ENCODE peak calls at places on chromosomes 5 and 9, in four cellular contexts. R, Y, P and O are unnamed samples.

GRCh38 chr5:153711755-153712154 is 221.3 kb downstream of the GRIA1 start:
- DNase-seq in R (no peak), Y (no peak), P (no peak), O (no peak)

GRCh38 chr5:168162464-168162863 is 129.0 kb upstream of the WWC1 start:
- DNase-seq in R (no peak), Y (no peak), P (no peak), O (no peak)

GRCh38 chr5:136028782-136029742 is at the start of gene TGFBI:
- DNase-seq in R (peak; percentile 61), Y (no peak), P (no peak), O (peak; percentile 83)

GRCh38 chr9:137550958-137551655 is 572 bp upstream of the MRPL41 start:
- DNase-seq in R (peak; percentile 80), Y (no peak), P (no peak), O (peak; percentile 77)

GRCh38 chr5:132017316-132017715 is 5.9 kb upstream of the ACSL6 start:
- DNase-seq in R (no peak), Y (no peak), P (no peak), O (no peak)

GRCh38 chr9:134683714-134684374 is 42.2 kb downstream of the COL5A1 start:
- DNase-seq in R (no peak), Y (no peak), P (no peak), O (no peak)

GRCh38 chr9:37209431-37210386 is 89.3 kb downstream of the ZCCHC7 start:
- DNase-seq in R (peak; percentile 9), Y (no peak), P (peak; percentile 30), O (no peak)

GRCh38 chr9:131402738-131403492 is 9.0 kb downstream of the PRRC2B start:
- DNase-seq in R (peak; percentile 93), Y (no peak), P (peak; percentile 1), O (peak; percentile 64)

GRCh38 chr5:113214026-113214425 is 220.8 kb downstream of the TSSK1B start:
- DNase-seq in R (no peak), Y (no peak), P (no peak), O (no peak)

GRCh38 chr5:96714951-96715451 is 52.8 kb downstream of the CAST start:
- DNase-seq in R (peak; percentile 96), Y (no peak), P (no peak), O (peak; percentile 38)

GRCh38 chr5:150143725-150144058 is 12.0 kb downstream of the PDGFRB start:
- DNase-seq in R (no peak), Y (no peak), P (no peak), O (no peak)

GRCh38 chr9:127549218-127549617 is 62.9 kb upstream of the STXBP1 start:
- DNase-seq in R (no peak), Y (no peak), P (no peak), O (no peak)

DNA sequence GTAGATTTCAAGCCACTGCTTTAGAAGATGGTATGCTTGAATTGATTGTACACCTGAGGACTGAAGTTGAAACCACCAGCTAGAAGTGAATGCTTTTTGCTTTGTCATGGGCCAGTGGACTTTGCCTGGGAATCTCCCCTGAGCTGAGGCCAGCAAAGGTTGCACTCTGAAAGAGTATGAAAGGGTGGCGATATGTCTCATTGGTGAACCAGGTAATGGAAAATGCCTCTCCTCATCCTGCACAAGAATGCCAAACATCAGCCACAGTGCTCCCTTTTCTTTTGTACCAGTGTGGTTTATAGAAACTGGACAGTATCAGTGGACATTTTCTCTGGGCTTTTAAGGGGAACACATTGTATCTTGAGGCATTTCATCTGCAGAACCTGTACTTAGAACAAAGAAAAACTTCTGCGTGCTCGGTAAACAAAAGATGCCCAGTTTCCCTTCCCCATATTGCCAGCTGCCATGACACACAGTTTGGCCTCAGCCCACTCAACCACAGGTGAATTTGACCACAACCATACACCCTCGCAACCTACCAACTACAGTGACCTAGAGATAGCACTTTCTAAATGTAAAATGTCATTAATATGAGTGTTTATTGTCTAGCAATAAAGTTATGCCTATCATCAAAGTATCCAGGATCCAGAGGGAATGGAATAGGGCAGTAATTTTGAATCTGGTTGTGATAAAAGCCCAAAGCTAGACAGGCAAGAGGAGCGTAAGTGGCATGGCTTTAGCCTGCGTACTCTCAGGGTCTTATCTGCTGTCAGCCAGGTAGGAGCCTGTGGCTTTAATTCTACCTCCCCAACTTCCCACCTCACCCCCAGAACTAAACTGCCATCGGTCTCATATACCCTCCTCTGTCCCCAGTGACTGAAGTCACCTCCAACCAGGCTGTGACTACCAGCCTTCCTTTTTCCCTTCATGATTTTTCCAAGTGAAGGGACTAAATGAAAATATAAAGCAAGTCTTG is 79.5 kb upstream of the LHFPL2 start:
- DNase-seq in R (peak; percentile 93), Y (peak; percentile 96), P (no peak), O (peak; percentile 51)
- TF ChIP-seq CHD4 in R (no peak), Y (no peak), P (no peak), O (no peak)

DNA sequence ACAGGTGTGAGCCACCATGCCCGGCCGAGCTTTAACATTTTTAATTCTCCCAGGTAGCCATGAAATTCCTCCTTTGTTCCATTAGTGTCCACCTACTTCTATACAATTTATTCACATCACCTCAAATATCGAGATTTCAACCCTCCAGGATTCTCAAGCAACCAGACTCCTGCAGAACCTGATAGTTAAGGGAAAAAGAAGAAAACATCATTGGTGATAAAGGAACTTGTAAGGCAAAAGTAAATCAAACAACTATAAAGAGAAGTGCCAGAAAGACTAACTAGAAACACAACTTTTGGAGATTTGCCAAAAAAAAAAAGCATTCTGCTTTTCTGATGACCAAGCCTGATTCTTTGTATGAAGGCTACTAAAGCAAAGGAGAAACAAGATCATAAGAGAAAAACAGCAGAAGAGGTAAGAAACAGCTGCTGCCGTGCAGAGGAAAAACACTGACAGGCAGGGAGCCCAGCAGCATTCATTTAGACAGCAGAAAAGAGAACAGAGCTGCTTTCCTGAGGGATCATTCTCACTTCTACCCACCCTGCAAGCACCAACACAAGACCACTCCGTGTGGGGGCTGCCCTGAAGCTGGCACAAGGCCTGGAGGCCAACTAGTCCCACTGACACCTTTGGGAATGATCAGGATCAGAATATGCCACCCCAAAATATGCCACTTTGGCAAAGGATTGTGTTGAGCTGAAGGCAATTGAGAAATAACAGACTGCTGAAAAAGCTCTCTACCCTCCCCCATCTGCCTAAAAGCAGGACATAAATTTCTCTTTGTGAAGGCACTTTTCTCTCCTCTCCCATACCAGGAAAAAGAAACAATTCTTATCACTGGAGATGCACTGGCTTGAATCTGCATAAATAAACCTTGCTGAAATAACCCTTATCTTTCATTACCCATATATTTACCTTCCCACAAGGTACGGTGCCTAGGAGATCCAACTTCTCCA is 75.1 kb downstream of the ALDH7A1 start:
- DNase-seq in R (no peak), Y (no peak), P (peak; percentile 46), O (no peak)
- H3K4me3 ChIP-seq in R (no peak overlapping the region), Y (no peak overlapping the region), P (peak overlapping the region; percentile 10), O (no peak overlapping the region)

DNA sequence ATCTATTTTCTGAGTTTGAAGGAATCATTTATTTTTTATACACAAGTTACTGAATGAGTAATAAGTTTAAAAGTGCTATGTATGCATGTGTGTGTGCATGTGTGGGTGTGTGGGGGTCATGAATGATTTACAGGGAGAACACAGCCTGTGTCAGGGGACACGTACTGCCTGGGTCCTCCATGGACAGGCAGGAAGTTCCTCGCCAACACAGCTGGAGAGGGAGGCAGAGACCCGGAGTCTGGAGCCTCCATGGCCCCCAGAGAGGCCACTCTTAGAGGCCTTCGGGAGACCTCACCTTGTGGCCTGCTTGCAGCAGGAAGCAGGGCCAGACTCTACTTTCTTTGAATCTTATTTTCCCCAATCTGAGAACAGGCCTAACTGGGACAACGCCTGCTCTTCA is 144.7 kb downstream of the GABBR2 start:
- DNase-seq in R (no peak), Y (no peak), P (no peak), O (no peak)
- TF ChIP-seq CHD4 in R (no peak), Y (no peak), P (no peak), O (no peak)

DNA sequence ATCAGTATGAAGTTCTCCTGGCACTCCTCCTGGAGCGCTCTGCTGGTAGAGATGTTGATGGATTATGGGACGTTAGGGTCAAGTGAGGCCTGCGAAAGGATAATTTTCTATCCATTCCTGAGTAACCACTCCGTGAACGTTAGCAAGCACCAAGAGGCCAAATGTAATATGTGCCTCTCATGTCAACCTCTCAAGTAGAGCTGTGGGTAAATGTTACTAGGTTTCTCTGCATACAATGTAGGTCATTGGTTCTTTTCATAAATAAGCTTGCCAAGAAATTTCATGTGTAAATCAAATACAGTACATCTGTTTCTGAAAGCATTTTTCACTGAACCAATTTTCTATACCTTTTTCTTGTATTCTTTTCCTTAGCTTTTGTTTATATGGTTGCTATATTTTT is 126.3 kb downstream of the KDM4C start:
- DNase-seq in R (no peak), Y (no peak), P (no peak), O (no peak)
- H3K4me3 ChIP-seq in R (no peak overlapping the region), Y (no peak overlapping the region), P (no peak overlapping the region), O (no peak overlapping the region)